ENCODE peak calls at places on chromosomes 13 and 19, in nine cellular contexts. J, O, M, D, I, G, R, X and K are unnamed samples.

GRCh38 chr19:7602935-7603497 is 7.4 kb downstream of the CAMSAP3 start:
- DNase-seq in J (no peak), O (no peak), M (no peak), D (no peak), I (no peak), G (no peak), R (no peak), X (no peak), K (no peak)

GRCh38 chr13:66069570-66069969 is 1160.6 kb downstream of the PCDH9 start:
- DNase-seq in J (no peak), O (no peak), M (no peak), D (peak), I (no peak), G (no peak), R (no peak), X (no peak), K (no peak)

GRCh38 chr13:113834496-113835200 is 29.2 kb downstream of the GAS6 start:
- DNase-seq in J (no peak), O (no peak), M (no peak), D (no peak), I (no peak), G (no peak), R (no peak), X (no peak), K (no peak)

GRCh38 chr19:18716857-18717256 is 33.4 kb downstream of the CRTC1 start:
- DNase-seq in J (no peak), O (no peak), M (no peak), D (no peak), I (no peak), G (no peak), R (no peak), X (no peak), K (no peak)

GRCh38 chr19:49231804-49232203 is 74.2 kb downstream of the TRPM4 start:
- DNase-seq in J (no peak), O (no peak), M (no peak), D (no peak), I (no peak), G (no peak), R (no peak), X (peak), K (no peak)

GRCh38 chr13:33721719-33722118 is 96.2 kb upstream of the RFC3 start:
- DNase-seq in J (peak), O (no peak), M (no peak), D (peak), I (no peak), G (no peak), R (no peak), X (no peak), K (no peak)

GRCh38 chr13:102856603-102857002 is 10.8 kb downstream of the ERCC5 start:
- DNase-seq in J (peak), O (no peak), M (no peak), D (peak), I (no peak), G (no peak), R (no peak), X (no peak), K (no peak)

GRCh38 chr19:54376610-54377009 is 11.9 kb upstream of the LAIR1 start:
- DNase-seq in J (no peak), O (no peak), M (no peak), D (no peak), I (no peak), G (no peak), R (no peak), X (no peak), K (no peak)

GRCh38 chr19:49676136-49676689 is 858 bp upstream of the PRMT1 start:
- DNase-seq in J (peak), O (no peak), M (no peak), D (peak), I (no peak), G (peak), R (peak), X (peak), K (peak)

GRCh38 chr13:73602295-73602694 is 531.9 kb downstream of the KLF12 start:
- DNase-seq in J (no peak), O (no peak), M (no peak), D (peak), I (no peak), G (no peak), R (no peak), X (no peak), K (no peak)

GRCh38 chr19:44776402-44777096 is 1.1 kb upstream of the CBLC start:
- DNase-seq in J (no peak), O (no peak), M (no peak), D (no peak), I (no peak), G (no peak), R (no peak), X (no peak), K (no peak)

GRCh38 chr19:11069451-11070009 is 19.7 kb upstream of the LDLR start:
- DNase-seq in J (no peak), O (no peak), M (no peak), D (no peak), I (no peak), G (no peak), R (no peak), X (no peak), K (no peak)

GRCh38 chr13:113968463-113969310 is 5.2 kb downstream of the C13orf46 start:
- DNase-seq in J (no peak), O (no peak), M (no peak), D (no peak), I (no peak), G (no peak), R (no peak), X (no peak), K (no peak)

GRCh38 chr13:40168425-40169155 is 497.9 kb downstream of the FOXO1 start:
- DNase-seq in J (no peak), O (no peak), M (no peak), D (no peak), I (no peak), G (no peak), R (no peak), X (no peak), K (no peak)

GRCh38 chr13:100890645-100891044 is 216.1 kb upstream of the TMTC4 start:
- DNase-seq in J (no peak), O (no peak), M (no peak), D (no peak), I (no peak), G (no peak), R (no peak), X (no peak), K (no peak)

GRCh38 chr19:50820086-50820485 is 3.5 kb downstream of the KLK1 start:
- DNase-seq in J (no peak), O (no peak), M (no peak), D (no peak), I (no peak), G (peak), R (no peak), X (no peak), K (no peak)

GRCh38 chr19:10431254-10431942 is 11.1 kb downstream of the PDE4A start:
- DNase-seq in J (peak), O (no peak), M (no peak), D (peak), I (peak), G (peak), R (no peak), X (peak), K (no peak)

GRCh38 chr13:107730835-107731234 is 484.5 kb downstream of the LIG4 start:
- DNase-seq in J (no peak), O (no peak), M (no peak), D (no peak), I (no peak), G (no peak), R (no peak), X (no peak), K (no peak)

GRCh38 chr13:21668665-21669599 is 1.9 kb upstream of the FGF9 start:
- DNase-seq in J (peak), O (no peak), M (peak), D (peak), I (peak), G (no peak), R (no peak), X (peak), K (no peak)

GRCh38 chr13:40061466-40062450 is 406.3 kb downstream of the COG6 start:
- DNase-seq in J (peak), O (no peak), M (no peak), D (peak), I (no peak), G (no peak), R (no peak), X (no peak), K (no peak)

GRCh38 chr13:113897161-113897560 is 33.3 kb upstream of the GAS6 start:
- DNase-seq in J (peak), O (no peak), M (no peak), D (peak), I (no peak), G (no peak), R (no peak), X (no peak), K (no peak)

GRCh38 chr19:46474211-46474610 is 2.8 kb upstream of the PNMA8A start:
- DNase-seq in J (no peak), O (no peak), M (no peak), D (no peak), I (no peak), G (no peak), R (no peak), X (no peak), K (no peak)

GRCh38 chr13:47110833-47111240 is 214.0 kb upstream of the HTR2A start:
- DNase-seq in J (no peak), O (no peak), M (no peak), D (no peak), I (no peak), G (no peak), R (no peak), X (no peak), K (no peak)

GRCh38 chr19:9956956-9957355 is 20.6 kb upstream of the OLFM2 start:
- DNase-seq in J (no peak), O (no peak), M (no peak), D (peak), I (no peak), G (no peak), R (no peak), X (no peak), K (no peak)